ENCODE peak calls at places on chromosome 5, in eight cellular contexts. P is neuronal stem cell; E is WERI-Rb-1; F is BJ; T is dorsolateral prefrontal cortex; M is CD8-positive, alpha-beta memory T cell; U is SHP77; B is NCI-H526 treated with DMSO at 0.1 percent for 48 hours. R is an unnamed sample.

GRCh38 chr5:156893517-156893916 is 43.4 kb downstream of the PPP1R2B start:
- DNase-seq in P (no peak), E (no peak), F (no peak), T (no peak), M (no peak), U (no peak), B (no peak), R (no peak)

GRCh38 chr5:61001647-61002046 is 56.6 kb downstream of the NDUFAF2 start:
- DNase-seq in P (no peak), E (no peak), F (no peak), T (no peak), M (no peak), U (no peak), B (no peak), R (no peak)

GRCh38 chr5:134101686-134102439 is 12.6 kb upstream of the TCF7 start:
- DNase-seq in P (no peak), E (peak; percentile 74), F (no peak), T (peak; percentile 37), M (peak; percentile 64), U (peak; percentile 22), B (no peak), R (peak; percentile 65)

GRCh38 chr5:160445132-160445531 is 23.5 kb downstream of the PTTG1 start:
- DNase-seq in P (no peak), E (no peak), F (no peak), T (no peak), M (no peak), U (no peak), B (no peak), R (no peak)

GRCh38 chr5:44048268-44048984 is 340.8 kb downstream of the FGF10 start:
- DNase-seq in P (no peak), E (no peak), F (peak; percentile 48), T (no peak), M (no peak), U (no peak), B (no peak), R (no peak)

GRCh38 chr5:58462623-58463230 is 2.8 kb upstream of the PLK2 start:
- DNase-seq in P (peak; percentile 59), E (peak; percentile 22), F (no peak), T (no peak), M (peak; percentile 33), U (peak; percentile 14), B (no peak), R (peak; percentile 23)

GRCh38 chr5:151448038-151448985 is 909 bp downstream of the SLC36A1 start:
- DNase-seq in P (peak; percentile 31), E (peak; percentile 37), F (no peak), T (no peak), M (peak; percentile 1), U (peak; percentile 29), B (peak; percentile 43), R (no peak)

GRCh38 chr5:64273276-64273675 is 107.6 kb downstream of the RNF180 start:
- DNase-seq in P (no peak), E (no peak), F (peak; percentile 9), T (no peak), M (no peak), U (no peak), B (no peak), R (no peak)

GRCh38 chr5:54518146-54519082 is 855 bp downstream of the SNX18 start:
- DNase-seq in P (no peak), E (peak; percentile 44), F (no peak), T (no peak), M (peak; percentile 62), U (peak; percentile 18), B (no peak), R (peak; percentile 41)

GRCh38 chr5:157571357-157571827 is 4.2 kb downstream of the ADAM19 start:
- DNase-seq in P (no peak), E (no peak), F (no peak), T (no peak), M (peak; percentile 18), U (no peak), B (no peak), R (no peak)

GRCh38 chr5:73484511-73484910 is 13.7 kb upstream of the BTF3 start:
- DNase-seq in P (no peak), E (no peak), F (no peak), T (no peak), M (no peak), U (no peak), B (no peak), R (no peak)

GRCh38 chr5:104650313-104650712 is 1087.7 kb upstream of the NUDT12 start:
- DNase-seq in P (no peak), E (no peak), F (no peak), T (no peak), M (no peak), U (no peak), B (peak; percentile 47), R (no peak)

GRCh38 chr5:176692835-176693476 is 45.7 kb downstream of the TSPAN17 start:
- DNase-seq in P (no peak), E (no peak), F (no peak), T (no peak), M (no peak), U (no peak), B (no peak), R (no peak)